ENCODE peak calls at places on chromosomes 16 and 17, in eight cellular contexts. T, K, Z, W, E, I, C and D are unnamed samples.

GRCh38 chr16:77171750-77172635 is 19.0 kb upstream of the MON1B start:
- DNase-seq in W (peak), C (peak), I (peak), T (peak), Z (peak), E (peak), K (no peak), D (peak)

GRCh38 chr17:37384560-37385160 is 8.9 kb downstream of the C17orf78 start:
- DNase-seq in E (no peak), K (no peak), I (no peak), Z (no peak), T (no peak), W (no peak), C (no peak), D (no peak)

GRCh38 chr17:38749222-38750043 is 1.3 kb upstream of the PCGF2 start:
- DNase-seq in T (no peak), E (peak), K (no peak), W (peak), C (peak), Z (peak), I (no peak), D (no peak)

GRCh38 chr17:15914400-15915165 is 30.3 kb upstream of the ADORA2B start:
- DNase-seq in K (no peak), Z (peak), W (peak), I (no peak), C (no peak), E (no peak), T (no peak), D (no peak)

GRCh38 chr17:29584452-29585079 is 4.9 kb downstream of the GIT1 start:
- DNase-seq in T (no peak), E (no peak), K (no peak), W (no peak), C (no peak), I (no peak), Z (no peak), D (no peak)

GRCh38 chr17:79620207-79621038 is 9.6 kb upstream of the RBFOX3 start:
- DNase-seq in E (no peak), T (no peak), K (no peak), C (no peak), I (no peak), W (no peak), Z (no peak), D (no peak)

GRCh38 chr16:4945560-4946502 is 8.9 kb upstream of the PPL start:
- DNase-seq in W (peak), Z (peak), K (no peak), I (no peak), T (no peak), E (no peak), C (peak), D (no peak)

GRCh38 chr16:85172465-85173071 is 60.3 kb upstream of the CIBAR2 start:
- DNase-seq in I (no peak), C (peak), Z (no peak), K (no peak), W (peak), E (no peak), T (no peak), D (no peak)

GRCh38 chr16:4624827-4625616 is 396 bp downstream of the MGRN1 start:
- DNase-seq in T (peak), Z (peak), I (peak), C (peak), E (peak), K (peak), W (peak), D (peak)